ENCODE peak calls at places on chromosomes 13 and 19, in six cellular contexts. H is activated CD8-positive, alpha-beta memory T cell treated with anti-CD3 and anti-CD28 coated beads, Interleukin-2, amount 50 U/mL, for 4 hours; N is T-helper 9 cell; I is substantia nigra; L is Peyer's patch; S is ELF-1. O is an unnamed sample.

GRCh38 chr19:40366697-40367561 is 18.4 kb downstream of the PLD3 start:
- DNase-seq in I (no peak), H (no peak), S (peak), N (no peak), L (no peak), O (no peak)

GRCh38 chr19:39390460-39390758 is 497 bp downstream of the PAF1 start:
- DNase-seq in H (peak), S (no peak), L (peak), I (no peak), N (peak), O (peak)

GRCh38 chr13:59893261-59893660 is 270.5 kb downstream of the DIAPH3 start:
- DNase-seq in N (no peak), H (no peak), L (no peak), I (no peak), S (no peak), O (no peak)

GRCh38 chr19:632228-633067 is 889 bp downstream of the POLRMT start:
- DNase-seq in H (peak), L (no peak), S (peak), N (no peak), I (no peak), O (peak)

GRCh38 chr19:17109962-17110598 is 34.5 kb downstream of the MYO9B start:
- DNase-seq in L (peak), S (no peak), N (no peak), I (peak), H (peak), O (peak)

GRCh38 chr13:64272681-64273080 is 2857.0 kb upstream of the PCDH20 start:
- DNase-seq in S (no peak), L (no peak), I (no peak), N (no peak), H (no peak), O (no peak)

GRCh38 chr19:19137556-19138109 is 645 bp downstream of the TMEM161A start:
- DNase-seq in H (no peak), I (no peak), L (no peak), N (no peak), S (no peak), O (no peak)

GRCh38 chr19:55172741-55173140 is 6.3 kb upstream of the DNAAF3 start:
- DNase-seq in N (no peak), L (no peak), S (no peak), H (no peak), I (no peak), O (no peak)

GRCh38 chr19:7516878-7517277 is 975 bp downstream of the ZNF358 start:
- DNase-seq in S (no peak), N (no peak), H (no peak), I (no peak), L (no peak), O (no peak)

GRCh38 chr19:13143135-13143534 is 7.0 kb downstream of the STX10 start:
- DNase-seq in H (no peak), N (no peak), I (no peak), L (no peak), S (no peak), O (no peak)

GRCh38 chr13:107721436-107721835 is 493.9 kb downstream of the LIG4 start:
- DNase-seq in N (no peak), L (no peak), S (no peak), I (no peak), H (no peak), O (no peak)

GRCh38 chr13:42926555-42926954 is 65.5 kb downstream of the EPSTI1 start:
- DNase-seq in L (no peak), H (no peak), S (no peak), I (no peak), N (no peak), O (no peak)

GRCh38 chr13:26498524-26499208 is 58.8 kb upstream of the WASF3 start:
- DNase-seq in I (no peak), S (no peak), H (no peak), L (no peak), N (no peak), O (no peak)

GRCh38 chr13:41608111-41608510 is 150.8 kb downstream of the RGCC start:
- DNase-seq in H (no peak), L (no peak), I (no peak), N (no peak), S (no peak), O (no peak)

GRCh38 chr19:22607653-22608430 is 26.3 kb upstream of the ZNF492 start:
- DNase-seq in H (no peak), I (no peak), S (no peak), N (no peak), L (no peak), O (no peak)

GRCh38 chr13:95957331-95957730 is 95.9 kb downstream of the UGGT2 start:
- DNase-seq in N (no peak), H (no peak), I (no peak), S (no peak), L (no peak), O (no peak)

GRCh38 chr19:1264801-1265610 is 4.1 kb upstream of the CIRBP start:
- DNase-seq in L (peak), S (peak), I (no peak), H (no peak), N (no peak), O (peak)

GRCh38 chr13:113939129-113939904 is 34.6 kb downstream of the C13orf46 start:
- DNase-seq in S (no peak), I (no peak), N (no peak), H (no peak), L (no peak), O (no peak)

GRCh38 chr19:8481191-8481590 is 21.2 kb downstream of the PRAM1 start:
- DNase-seq in S (no peak), H (no peak), L (no peak), N (no peak), I (no peak), O (no peak)

GRCh38 chr13:98372886-98373285 is 195.8 kb upstream of the RNF113B start:
- DNase-seq in H (no peak), S (no peak), L (no peak), I (no peak), N (no peak), O (no peak)

GRCh38 chr13:50075619-50076097 is 60.4 kb downstream of the KCNRG start:
- DNase-seq in S (no peak), L (no peak), I (no peak), H (no peak), N (no peak), O (no peak)

GRCh38 chr19:18282021-18282787 is 782 bp upstream of the JUND start:
- DNase-seq in S (peak), H (peak), N (no peak), I (peak), L (no peak), O (peak)

GRCh38 chr19:51571599-51571998 is 516 bp downstream of the ZNF175 start:
- DNase-seq in H (no peak), S (peak), I (no peak), N (no peak), L (no peak), O (no peak)

GRCh38 chr13:34161829-34162544 is 344.0 kb downstream of the RFC3 start:
- DNase-seq in I (no peak), H (no peak), S (no peak), N (no peak), L (no peak), O (no peak)

GRCh38 chr19:53577968-53578367 is 40.0 kb downstream of the ZNF331 start:
- DNase-seq in H (no peak), N (no peak), S (no peak), I (no peak), L (no peak), O (peak)